ENCODE peak calls at places on chromosome 15, in ten cellular contexts. One of them, this sample, is unnamed.

GRCh38 chr15:63628123-63628822 is 31.1 kb downstream of the FBXL22 start:
- DNase-seq in SK-N-SH: no peak
- DNase-seq in stomach: no peak
- DNase-seq in Panc1: no peak
- DNase-seq in HepG2: no peak
- DNase-seq in upper lobe of left lung: no peak
- DNase-seq in K562: no peak
- DNase-seq in GM23338: no peak
- DNase-seq in HL-60: no peak
- DNase-seq in HCT116: no peak
- DNase-seq in this sample: no peak

GRCh38 chr15:51403072-51403878 is 61.8 kb downstream of the GLDN start:
- DNase-seq in GM23338: peak; percentile 48
- DNase-seq in SK-N-SH: peak; percentile 39
- DNase-seq in HepG2: peak; percentile 15
- DNase-seq in upper lobe of left lung: no peak
- DNase-seq in HCT116: peak; percentile 23
- DNase-seq in K562: peak; percentile 34
- DNase-seq in Panc1: no peak
- DNase-seq in HL-60: no peak
- DNase-seq in stomach: no peak
- DNase-seq in this sample: peak; percentile 53

GRCh38 chr15:77021803-77022381 is 27.0 kb downstream of the PSTPIP1 start:
- DNase-seq in GM23338: no peak
- DNase-seq in Panc1: no peak
- DNase-seq in stomach: no peak
- DNase-seq in HL-60: no peak
- DNase-seq in upper lobe of left lung: no peak
- DNase-seq in K562: no peak
- DNase-seq in SK-N-SH: no peak
- DNase-seq in HCT116: no peak
- DNase-seq in HepG2: no peak
- DNase-seq in this sample: no peak

GRCh38 chr15:50562735-50563640 is 16.5 kb upstream of the USP50 start:
- DNase-seq in stomach: no peak
- DNase-seq in K562: no peak
- DNase-seq in GM23338: no peak
- DNase-seq in SK-N-SH: no peak
- DNase-seq in HepG2: no peak
- DNase-seq in HL-60: no peak
- DNase-seq in upper lobe of left lung: no peak
- DNase-seq in HCT116: no peak
- DNase-seq in Panc1: no peak
- DNase-seq in this sample: no peak

GRCh38 chr15:40360015-40360414 is 2.0 kb downstream of the DISP2 start:
- DNase-seq in SK-N-SH: no peak
- DNase-seq in HCT116: no peak
- DNase-seq in stomach: no peak
- DNase-seq in upper lobe of left lung: no peak
- DNase-seq in HL-60: no peak
- DNase-seq in GM23338: no peak
- DNase-seq in Panc1: no peak
- DNase-seq in HepG2: no peak
- DNase-seq in K562: no peak
- DNase-seq in this sample: no peak

GRCh38 chr15:94582368-94582767 is 351.0 kb downstream of the MCTP2 start:
- DNase-seq in SK-N-SH: peak; percentile 12
- DNase-seq in upper lobe of left lung: no peak
- DNase-seq in GM23338: peak; percentile 77
- DNase-seq in Panc1: peak; percentile 17
- DNase-seq in HL-60: no peak
- DNase-seq in K562: peak; percentile 15
- DNase-seq in HepG2: peak; percentile 7
- DNase-seq in HCT116: peak; percentile 18
- DNase-seq in stomach: no peak
- DNase-seq in this sample: no peak

GRCh38 chr15:68775671-68776476 is 44.8 kb downstream of the ANP32A start:
- DNase-seq in Panc1: no peak
- DNase-seq in K562: no peak
- DNase-seq in HL-60: no peak
- DNase-seq in SK-N-SH: no peak
- DNase-seq in GM23338: no peak
- DNase-seq in HCT116: no peak
- DNase-seq in HepG2: no peak
- DNase-seq in stomach: peak; percentile 37
- DNase-seq in upper lobe of left lung: no peak
- DNase-seq in this sample: no peak

GRCh38 chr15:74840851-74841760 is 1.9 kb downstream of the ULK3 start:
- DNase-seq in GM23338: no peak
- DNase-seq in Panc1: no peak
- DNase-seq in HepG2: no peak
- DNase-seq in K562: peak; percentile 69
- DNase-seq in HCT116: no peak
- DNase-seq in stomach: no peak
- DNase-seq in upper lobe of left lung: no peak
- DNase-seq in SK-N-SH: no peak
- DNase-seq in HL-60: no peak
- DNase-seq in this sample: no peak

GRCh38 chr15:83113881-83114280 is 6.4 kb downstream of the TM6SF1 start:
- DNase-seq in upper lobe of left lung: no peak
- DNase-seq in GM23338: no peak
- DNase-seq in K562: no peak
- DNase-seq in Panc1: no peak
- DNase-seq in SK-N-SH: no peak
- DNase-seq in stomach: no peak
- DNase-seq in HL-60: no peak
- DNase-seq in HepG2: no peak
- DNase-seq in HCT116: no peak
- DNase-seq in this sample: peak; percentile 17

GRCh38 chr15:83114305-83114704 is 6.9 kb downstream of the TM6SF1 start:
- DNase-seq in Panc1: no peak
- DNase-seq in K562: no peak
- DNase-seq in HL-60: no peak
- DNase-seq in HepG2: no peak
- DNase-seq in HCT116: no peak
- DNase-seq in upper lobe of left lung: no peak
- DNase-seq in stomach: no peak
- DNase-seq in GM23338: no peak
- DNase-seq in SK-N-SH: no peak
- DNase-seq in this sample: peak; percentile 10

GRCh38 chr15:83112233-83112958 is 5.0 kb downstream of the TM6SF1 start:
- DNase-seq in Panc1: no peak
- DNase-seq in GM23338: no peak
- DNase-seq in upper lobe of left lung: no peak
- DNase-seq in K562: no peak
- DNase-seq in stomach: no peak
- DNase-seq in HCT116: no peak
- DNase-seq in SK-N-SH: no peak
- DNase-seq in HepG2: no peak
- DNase-seq in HL-60: no peak
- DNase-seq in this sample: no peak

GRCh38 chr15:83111149-83111548 is 3.7 kb downstream of the TM6SF1 start:
- DNase-seq in HCT116: no peak
- DNase-seq in SK-N-SH: no peak
- DNase-seq in Panc1: no peak
- DNase-seq in HL-60: no peak
- DNase-seq in upper lobe of left lung: no peak
- DNase-seq in K562: no peak
- DNase-seq in HepG2: no peak
- DNase-seq in stomach: no peak
- DNase-seq in GM23338: no peak
- DNase-seq in this sample: no peak

GRCh38 chr15:83112959-83113299 is 5.5 kb downstream of the TM6SF1 start:
- DNase-seq in GM23338: no peak
- DNase-seq in upper lobe of left lung: no peak
- DNase-seq in Panc1: no peak
- DNase-seq in HepG2: no peak
- DNase-seq in HL-60: no peak
- DNase-seq in HCT116: no peak
- DNase-seq in stomach: no peak
- DNase-seq in SK-N-SH: no peak
- DNase-seq in K562: no peak
- DNase-seq in this sample: no peak
- H3K27ac ChIP-seq in GM23338: no peak overlapping the region
- H3K27ac ChIP-seq in upper lobe of left lung: peak overlapping the region; percentile 72
- H3K27ac ChIP-seq in Panc1: no peak overlapping the region
- H3K27ac ChIP-seq in HepG2: no peak overlapping the region
- H3K27ac ChIP-seq in HL-60: no peak overlapping the region
- H3K27ac ChIP-seq in HCT116: no peak overlapping the region
- H3K27ac ChIP-seq in stomach: peak overlapping the region; percentile 25
- H3K27ac ChIP-seq in SK-N-SH: no peak overlapping the region
- H3K27ac ChIP-seq in K562: no peak overlapping the region
- H3K27ac ChIP-seq in this sample: peak overlapping the region; percentile 47

DNA sequence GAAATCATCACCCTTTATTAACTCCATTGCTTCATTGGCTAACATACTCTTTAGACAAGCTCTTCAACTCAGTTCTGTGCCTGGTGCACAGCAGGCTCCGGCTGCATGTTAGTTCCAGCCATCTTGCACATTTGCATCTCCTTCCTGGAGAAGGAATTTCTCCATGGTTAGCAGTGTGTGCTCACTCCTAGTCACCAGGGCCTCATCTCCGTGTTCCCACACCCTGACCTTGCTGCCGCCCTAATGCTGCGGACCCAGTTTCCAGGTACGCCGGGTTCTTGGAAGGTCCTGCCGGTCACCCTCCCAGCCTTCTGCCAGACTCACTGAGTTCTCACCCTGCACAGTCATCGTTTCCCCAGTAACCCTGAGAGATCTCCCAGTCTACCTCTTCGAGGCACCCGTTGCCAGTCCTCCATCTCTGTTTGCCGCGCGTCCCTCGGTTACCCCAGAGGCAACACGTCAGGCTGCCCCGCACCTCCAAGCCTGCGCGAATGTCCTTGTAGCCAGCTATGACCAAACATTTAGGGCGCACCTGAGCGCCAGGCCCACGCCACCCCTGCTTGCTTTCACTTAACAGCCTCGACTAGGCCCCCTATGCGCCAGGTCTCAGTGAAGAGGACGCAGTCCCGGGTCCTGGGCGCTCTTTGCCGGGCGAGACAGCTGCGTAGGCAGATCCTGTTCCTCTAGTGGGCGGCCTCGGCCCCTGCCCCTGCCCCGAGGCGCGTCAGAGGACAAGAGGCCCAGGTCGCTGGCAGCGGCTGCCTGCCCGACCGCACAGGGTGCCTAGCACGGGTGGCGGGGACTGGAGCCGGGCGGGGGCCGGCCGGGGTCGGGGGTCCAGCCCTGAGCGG is 744 bp upstream of the ZNF592 start:
- DNase-seq in SK-N-SH: no peak
- DNase-seq in upper lobe of left lung: peak; percentile 95
- DNase-seq in HepG2: peak; percentile 63
- DNase-seq in HL-60: peak; percentile 60
- DNase-seq in K562: no peak
- DNase-seq in stomach: peak; percentile 80
- DNase-seq in Panc1: no peak
- DNase-seq in GM23338: peak; percentile 80
- DNase-seq in HCT116: no peak
- DNase-seq in this sample: peak; percentile 96
- TF ChIP-seq CTCF in SK-N-SH: no peak
- TF ChIP-seq CTCF in upper lobe of left lung: peak; percentile 20
- TF ChIP-seq CTCF in HepG2: peak; percentile 40
- TF ChIP-seq CTCF in HL-60: no peak
- TF ChIP-seq CTCF in K562: no peak
- TF ChIP-seq CTCF in stomach: no peak
- TF ChIP-seq CTCF in Panc1: no peak
- TF ChIP-seq CTCF in GM23338: no peak
- TF ChIP-seq CTCF in HCT116: no peak
- TF ChIP-seq CTCF in this sample: no peak

DNA sequence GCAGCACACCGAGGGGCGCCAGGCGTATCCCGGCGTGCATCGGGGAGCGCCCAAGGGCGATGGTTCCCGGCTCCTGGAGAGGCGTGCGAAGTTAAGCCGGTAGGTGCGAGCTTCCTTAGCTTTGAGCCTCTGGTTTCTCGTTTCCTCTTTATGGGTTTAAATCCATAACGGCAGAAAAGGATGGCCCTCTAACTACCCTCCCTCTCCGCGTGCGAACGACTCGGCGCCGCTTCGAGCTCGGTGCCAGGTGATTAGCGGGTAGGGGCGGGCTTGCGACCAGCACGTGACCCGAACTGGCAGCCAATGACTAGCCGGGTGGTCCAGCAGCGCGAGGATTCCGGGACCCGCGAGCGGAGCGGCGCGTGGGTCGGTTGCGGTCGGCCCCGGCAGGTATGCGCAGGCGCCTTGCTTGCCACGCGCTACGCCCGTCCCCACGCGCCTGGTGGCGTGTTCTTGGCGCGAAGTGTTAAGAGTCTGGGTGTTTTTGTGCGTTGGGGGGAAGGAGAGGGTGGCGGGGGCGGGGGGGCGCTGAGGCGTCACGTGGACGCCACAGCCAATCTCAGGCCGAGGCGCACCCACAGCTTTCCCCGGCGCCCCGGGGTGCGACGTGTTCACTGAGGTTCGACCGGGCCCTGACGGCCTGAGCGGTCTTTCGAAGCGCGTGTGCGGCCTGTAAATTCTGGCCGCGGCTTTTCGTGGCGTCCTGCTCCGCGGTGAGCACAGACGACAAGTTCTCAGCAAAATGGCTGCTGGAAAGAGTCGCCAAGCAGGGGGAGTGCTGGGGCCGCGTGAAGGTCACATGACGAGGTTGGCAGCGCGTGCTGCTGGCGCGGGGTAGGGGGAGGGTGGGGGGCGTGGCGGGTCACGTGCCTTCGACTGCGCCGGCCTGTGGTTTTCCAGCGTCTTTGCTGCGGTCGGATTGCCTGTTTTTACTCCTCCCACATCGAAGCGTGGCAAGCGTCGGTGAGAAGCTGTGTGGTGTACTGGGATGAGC is 38.7 kb upstream of the MGA start:
- DNase-seq in GM23338: peak; percentile 92
- DNase-seq in stomach: peak; percentile 79
- DNase-seq in HL-60: peak; percentile 93
- DNase-seq in upper lobe of left lung: peak; percentile 94
- DNase-seq in HepG2: peak; percentile 78
- DNase-seq in HCT116: no peak
- DNase-seq in K562: no peak
- DNase-seq in SK-N-SH: peak; percentile 96
- DNase-seq in Panc1: peak; percentile 73
- DNase-seq in this sample: peak; percentile 95
- TF ChIP-seq POLR2AphosphoS5 in GM23338: peak; percentile 35
- TF ChIP-seq POLR2AphosphoS5 in stomach: no peak
- TF ChIP-seq POLR2AphosphoS5 in HL-60: peak; percentile 73
- TF ChIP-seq POLR2AphosphoS5 in upper lobe of left lung: peak; percentile 12
- TF ChIP-seq POLR2AphosphoS5 in HepG2: peak; percentile 70
- TF ChIP-seq POLR2AphosphoS5 in HCT116: no peak
- TF ChIP-seq POLR2AphosphoS5 in K562: no peak
- TF ChIP-seq POLR2AphosphoS5 in SK-N-SH: peak; percentile 72
- TF ChIP-seq POLR2AphosphoS5 in Panc1: peak; percentile 82
- TF ChIP-seq POLR2AphosphoS5 in this sample: peak; percentile 46

DNA sequence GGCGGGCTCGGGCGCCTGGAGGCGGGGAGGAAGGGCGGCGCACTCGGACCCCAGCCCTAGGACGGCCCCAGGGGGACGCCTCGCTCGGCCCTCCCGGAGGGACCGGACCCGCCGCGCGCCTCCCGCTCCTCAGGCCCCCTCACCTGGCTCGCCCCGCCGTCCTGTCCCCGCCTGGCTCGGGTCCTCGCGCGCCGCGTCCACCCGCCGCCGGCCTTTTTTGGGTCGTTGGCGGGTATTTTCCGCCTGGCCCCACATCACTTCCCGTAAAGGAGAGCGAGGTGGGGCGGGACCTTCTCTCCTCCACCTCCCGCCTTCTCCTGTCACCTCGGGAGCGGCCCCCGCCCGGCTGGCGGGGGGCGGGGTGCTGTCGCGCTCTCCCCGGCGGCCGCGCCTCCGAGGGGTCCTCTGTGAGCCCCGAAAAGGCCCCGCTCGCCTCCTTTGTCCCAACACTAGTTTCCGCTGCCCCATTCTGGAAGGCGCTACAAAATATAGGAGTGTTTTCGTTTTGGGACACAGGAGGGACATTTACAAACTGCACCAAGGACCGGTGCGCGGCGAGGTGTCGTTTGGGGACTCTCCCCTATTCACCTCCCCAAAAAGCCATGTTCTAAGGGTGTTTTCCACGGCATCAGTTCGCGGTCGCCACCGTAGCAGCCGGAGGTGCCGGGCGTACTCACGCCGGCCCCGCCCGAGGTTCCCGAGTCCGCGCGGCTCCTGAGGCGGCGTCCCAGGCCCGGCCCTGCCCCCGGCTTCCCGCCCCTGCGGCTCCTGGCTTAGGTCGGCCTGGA is at the start of gene RAB27A:
- DNase-seq in stomach: peak; percentile 85
- DNase-seq in SK-N-SH: peak; percentile 85
- DNase-seq in HL-60: no peak
- DNase-seq in Panc1: no peak
- DNase-seq in K562: peak; percentile 90
- DNase-seq in upper lobe of left lung: peak; percentile 94
- DNase-seq in HCT116: peak; percentile 28
- DNase-seq in GM23338: peak; percentile 88
- DNase-seq in HepG2: peak; percentile 64
- DNase-seq in this sample: no peak
- H3K27ac ChIP-seq in stomach: peak within 1 kb of the TSS; percentile 95
- H3K27ac ChIP-seq in SK-N-SH: peak within 1 kb of the TSS; percentile 71
- H3K27ac ChIP-seq in HL-60: peak within 1 kb of the TSS; percentile 96
- H3K27ac ChIP-seq in Panc1: peak within 1 kb of the TSS; percentile 34
- H3K27ac ChIP-seq in K562: peak within 1 kb of the TSS; percentile 94
- H3K27ac ChIP-seq in upper lobe of left lung: peak within 1 kb of the TSS; percentile 98
- H3K27ac ChIP-seq in HCT116: peak within 1 kb of the TSS; percentile 58
- H3K27ac ChIP-seq in GM23338: no peak within 1 kb of the TSS
- H3K27ac ChIP-seq in HepG2: peak within 1 kb of the TSS; percentile 62
- H3K27ac ChIP-seq in this sample: peak within 1 kb of the TSS; percentile 89